ENCODE peak calls at places on chromosomes 11 and 22, in seven cellular contexts. Y is adrenal gland, S is lung, W is dorsolateral prefrontal cortex, Q is PC-3, V is AG04450, T is spleen. A is an unnamed sample.

GRCh38 chr11:78731008-78731407 is 156.3 kb upstream of the NARS2 start:
- DNase-seq in Y (no peak), S (peak), W (no peak), Q (no peak), V (no peak), T (no peak), A (no peak)

GRCh38 chr11:64833509-64833908 is 10.9 kb downstream of the CDC42BPG start:
- DNase-seq in Y (no peak), S (no peak), W (no peak), Q (no peak), V (no peak), T (no peak), A (no peak)

GRCh38 chr11:44865866-44866272 is 84.8 kb downstream of the TP53I11 start:
- DNase-seq in Y (peak), S (no peak), W (no peak), Q (peak), V (no peak), T (peak), A (peak)

GRCh38 chr11:60469723-60470122 is 14.1 kb downstream of the MS4A1 start:
- DNase-seq in Y (no peak), S (no peak), W (no peak), Q (peak), V (no peak), T (no peak), A (no peak)

GRCh38 chr11:128684582-128685382 is 9.1 kb upstream of the FLI1 start:
- DNase-seq in Y (no peak), S (no peak), W (no peak), Q (no peak), V (no peak), T (peak), A (no peak)

GRCh38 chr22:50529416-50530279 is at the start of gene TYMP:
- DNase-seq in Y (peak), S (peak), W (no peak), Q (peak), V (no peak), T (no peak), A (peak)

GRCh38 chr22:23705358-23705757 is 14.5 kb downstream of the RGL4 start:
- DNase-seq in Y (no peak), S (no peak), W (no peak), Q (no peak), V (no peak), T (no peak), A (no peak)

GRCh38 chr22:43878079-43878795 is 13.6 kb downstream of the PNPLA5 start:
- DNase-seq in Y (no peak), S (no peak), W (peak), Q (no peak), V (no peak), T (peak), A (peak)

GRCh38 chr11:66561178-66561974 is 7.0 kb downstream of the CTSF start:
- DNase-seq in Y (no peak), S (no peak), W (no peak), Q (no peak), V (no peak), T (no peak), A (no peak)

GRCh38 chr11:10693509-10694071 is at the start of gene IRAG1:
- DNase-seq in Y (peak), S (no peak), W (peak), Q (no peak), V (peak), T (no peak), A (peak)

GRCh38 chr11:3177931-3178330 is 12.8 kb upstream of the OSBPL5 start:
- DNase-seq in Y (no peak), S (no peak), W (no peak), Q (peak), V (no peak), T (no peak), A (no peak)

GRCh38 chr22:46432164-46433068 is 96.9 kb downstream of the TRMU start:
- DNase-seq in Y (no peak), S (no peak), W (no peak), Q (no peak), V (no peak), T (no peak), A (no peak)

GRCh38 chr22:23518381-23519187 is 61.5 kb downstream of the IGLL1 start:
- DNase-seq in Y (no peak), S (no peak), W (no peak), Q (no peak), V (no peak), T (peak), A (no peak)

GRCh38 chr11:76598426-76598839 is 72.1 kb downstream of the LRRC32 start:
- DNase-seq in Y (no peak), S (no peak), W (no peak), Q (peak), V (no peak), T (no peak), A (peak)

GRCh38 chr11:92852203-92852602 is 117.2 kb upstream of the MTNR1B start:
- DNase-seq in Y (no peak), S (no peak), W (no peak), Q (no peak), V (no peak), T (no peak), A (no peak)

GRCh38 chr22:20436309-20437252 is 1.0 kb downstream of the SCARF2 start:
- DNase-seq in Y (no peak), S (no peak), W (no peak), Q (no peak), V (no peak), T (peak), A (peak)

GRCh38 chr11:2787816-2788750 is 88.3 kb upstream of the KCNQ1OT1 start:
- DNase-seq in Y (peak), S (no peak), W (peak), Q (no peak), V (no peak), T (peak), A (peak)

DNA sequence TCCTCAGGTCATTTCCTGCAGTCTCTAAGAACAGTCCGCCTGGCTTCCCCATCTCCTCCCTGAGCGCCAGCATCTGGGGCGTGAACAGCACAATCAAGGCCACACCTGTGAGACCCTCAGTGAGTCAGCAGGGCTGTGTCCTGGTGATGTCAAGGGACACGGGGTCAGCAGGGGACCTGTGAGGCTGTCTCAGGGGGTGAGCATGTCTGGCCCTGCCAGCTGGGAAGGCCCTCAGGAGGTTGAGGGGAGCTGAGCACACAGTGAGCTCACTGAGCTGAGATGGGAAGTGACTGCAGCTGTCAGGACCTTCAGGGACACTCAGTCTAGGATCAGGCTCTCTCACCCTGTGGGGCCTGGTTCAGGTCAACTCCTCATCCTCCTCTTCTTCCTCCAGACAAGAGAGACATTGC is 46.6 kb upstream of the VPREB1 start:
- DNase-seq in Y (no peak), S (no peak), W (no peak), Q (no peak), V (no peak), T (no peak), A (no peak)
- H3K4me3 ChIP-seq in Y (no peak), S (no peak), W (no peak), Q (no peak), V (no peak), T (no peak), A (no peak)

GRCh38 chr11:72752088-72752914 is at the start of gene ARAP1:
- DNase-seq in Y (peak), S (peak), W (no peak), Q (peak), V (no peak), T (peak), A (peak)

GRCh38 chr11:72754149-72754543 is 1.9 kb upstream of the ARAP1 start:
- DNase-seq in Y (no peak), S (no peak), W (no peak), Q (no peak), V (no peak), T (no peak), A (no peak)

GRCh38 chr11:72751293-72752087 is 718 bp downstream of the ARAP1 start:
- DNase-seq in Y (no peak), S (peak), W (no peak), Q (no peak), V (no peak), T (peak), A (peak)

GRCh38 chr11:72754544-72755155 is 2.4 kb upstream of the ARAP1 start:
- DNase-seq in Y (no peak), S (no peak), W (no peak), Q (no peak), V (no peak), T (no peak), A (peak)

GRCh38 chr11:72753341-72754148 is 1.3 kb upstream of the ARAP1 start:
- DNase-seq in Y (no peak), S (no peak), W (no peak), Q (peak), V (no peak), T (no peak), A (peak)
- H3K27ac ChIP-seq in Y (peak), S (no peak), W (no peak), Q (peak), V (no peak), T (peak), A (no peak)

GRCh38 chr11:102279641-102280170 is 37.6 kb upstream of the BIRC3 start:
- DNase-seq in Y (peak), S (no peak), W (no peak), Q (peak), V (peak), T (no peak), A (no peak)
- H3K4me3 ChIP-seq in Y (no peak), S (no peak), W (peak), Q (peak), V (peak), T (no peak), A (no peak)

GRCh38 chr11:61577383-61578118 is 3.3 kb downstream of the SYT7 start:
- DNase-seq in Y (no peak), S (no peak), W (no peak), Q (peak), V (no peak), T (no peak), A (no peak)

GRCh38 chr11:61574611-61575010 is 6.3 kb downstream of the SYT7 start:
- DNase-seq in Y (no peak), S (no peak), W (no peak), Q (no peak), V (no peak), T (no peak), A (no peak)

GRCh38 chr11:61572913-61573312 is 8.0 kb downstream of the SYT7 start:
- DNase-seq in Y (no peak), S (no peak), W (no peak), Q (no peak), V (no peak), T (no peak), A (no peak)

GRCh38 chr11:61578819-61579218 is 2.1 kb downstream of the SYT7 start:
- DNase-seq in Y (no peak), S (no peak), W (no peak), Q (no peak), V (no peak), T (no peak), A (no peak)

GRCh38 chr11:61575886-61576516 is 4.9 kb downstream of the SYT7 start:
- DNase-seq in Y (no peak), S (no peak), W (no peak), Q (no peak), V (no peak), T (no peak), A (no peak)
- H3K27ac ChIP-seq in Y (no peak), S (no peak), W (peak), Q (no peak), V (no peak), T (no peak), A (no peak)

GRCh38 chr11:19715373-19715772 is 2.7 kb downstream of the NAV2 start:
- DNase-seq in Y (no peak), S (no peak), W (no peak), Q (peak), V (peak), T (no peak), A (no peak)
- H3K4me3 ChIP-seq in Y (no peak), S (no peak), W (peak), Q (peak), V (peak), T (no peak), A (peak)

GRCh38 chr11:130178441-130178971 is 18.9 kb downstream of the ST14 start:
- DNase-seq in Y (no peak), S (no peak), W (no peak), Q (no peak), V (no peak), T (no peak), A (no peak)
- H3K27ac ChIP-seq in Y (no peak), S (no peak), W (no peak), Q (no peak), V (no peak), T (no peak), A (no peak)